ENCODE peak calls at places on chromosome 17, in four cellular contexts. J is A549; A is activated naive CD8-positive, alpha-beta T cell treated with anti-CD3 and anti-CD28 coated beads, Interleukin-2, amount 50 U/mL, for 24 hours; L is left cardiac atrium. O is an unnamed sample.

GRCh38 chr17:13776027-13776551 is 174.4 kb upstream of the HS3ST3A1 start:
- DNase-seq in J (no peak), A (no peak), L (peak; percentile 46), O (peak; percentile 57)

GRCh38 chr17:62680541-62681052 is 53.1 kb downstream of the MRC2 start:
- DNase-seq in J (no peak), A (no peak), L (no peak), O (peak; percentile 75)

GRCh38 chr17:74176546-74177001 is 26.9 kb upstream of the RPL38 start:
- DNase-seq in J (peak; percentile 76), A (peak; percentile 52), L (peak; percentile 55), O (peak; percentile 73)

GRCh38 chr17:17500999-17501605 is 4.9 kb upstream of the RASD1 start:
- DNase-seq in J (no peak), A (peak; percentile 25), L (no peak), O (no peak)

GRCh38 chr17:75365009-75365930 is 40.2 kb downstream of the GRB2 start:
- DNase-seq in J (no peak), A (no peak), L (no peak), O (no peak)

GRCh38 chr17:47719411-47720152 is 13.5 kb upstream of the TBX21 start:
- DNase-seq in J (no peak), A (peak; percentile 83), L (no peak), O (no peak)

GRCh38 chr17:66339563-66339962 is 37.1 kb downstream of the PRKCA start:
- DNase-seq in J (no peak), A (no peak), L (no peak), O (no peak)

GRCh38 chr17:60147553-60148241 is 2.1 kb upstream of the CA4 start:
- DNase-seq in J (no peak), A (no peak), L (peak; percentile 20), O (no peak)

GRCh38 chr17:58630883-58631522 is 60.8 kb downstream of the TEX14 start:
- DNase-seq in J (no peak), A (peak; percentile 17), L (no peak), O (no peak)

GRCh38 chr17:77287432-77288068 is 146.8 kb downstream of the SEC14L1 start:
- DNase-seq in J (peak; percentile 85), A (no peak), L (peak; percentile 77), O (peak; percentile 65)

GRCh38 chr17:10666921-10667320 is 9.8 kb upstream of the MYH3 start:
- DNase-seq in J (no peak), A (no peak), L (no peak), O (no peak)

GRCh38 chr17:71828182-71828596 is 292.6 kb upstream of the SOX9 start:
- DNase-seq in J (no peak), A (no peak), L (no peak), O (no peak)

GRCh38 chr17:49146620-49147306 is 14.2 kb downstream of the B4GALNT2 start:
- DNase-seq in J (peak; percentile 87), A (no peak), L (no peak), O (no peak)

O was measured in right cardiac atrium.